ENCODE peak calls at places on chromosome 13, in eight cellular contexts. T is gastrocnemius medialis, C is esophagus squamous epithelium, Z is mammary epithelial cell, B is retinal pigment epithelial cell, Q is colonic mucosa, N is HepG2, S is MM.1S. D is an unnamed sample.

GRCh38 chr13:66425741-66426140 is 804.4 kb downstream of the PCDH9 start:
- DNase-seq in T (no peak), C (no peak), Z (no peak), B (no peak), Q (no peak), N (no peak), S (no peak), D (peak; percentile 25)

GRCh38 chr13:76667551-76667950 is 218.7 kb downstream of the KCTD12 start:
- DNase-seq in T (no peak), C (no peak), Z (peak; percentile 16), B (peak; percentile 18), Q (peak; percentile 21), N (no peak), S (peak; percentile 10), D (peak; percentile 89)

GRCh38 chr13:21734961-21735360 is 64.1 kb downstream of the FGF9 start:
- DNase-seq in T (no peak), C (no peak), Z (no peak), B (no peak), Q (no peak), N (no peak), S (no peak), D (no peak)

GRCh38 chr13:76474356-76474755 is 411.8 kb downstream of the KCTD12 start:
- DNase-seq in T (no peak), C (no peak), Z (no peak), B (no peak), Q (no peak), N (no peak), S (no peak), D (peak; percentile 41)

GRCh38 chr13:39895254-39895653 is 239.8 kb downstream of the COG6 start:
- DNase-seq in T (no peak), C (no peak), Z (no peak), B (no peak), Q (no peak), N (no peak), S (no peak), D (peak; percentile 67)

GRCh38 chr13:59425211-59425721 is 738.5 kb downstream of the DIAPH3 start:
- DNase-seq in T (no peak), C (no peak), Z (no peak), B (no peak), Q (no peak), N (no peak), S (no peak), D (peak; percentile 47)

GRCh38 chr13:26653310-26653709 is 95.8 kb downstream of the WASF3 start:
- DNase-seq in T (no peak), C (no peak), Z (peak; percentile 50), B (no peak), Q (no peak), N (no peak), S (no peak), D (peak; percentile 22)

GRCh38 chr13:42836930-42837329 is 55.5 kb downstream of the FAM216B start:
- DNase-seq in T (no peak), C (no peak), Z (no peak), B (no peak), Q (no peak), N (no peak), S (no peak), D (peak; percentile 78)

GRCh38 chr13:113110048-113110851 is 4.7 kb downstream of the F7 start:
- DNase-seq in T (no peak), C (no peak), Z (no peak), B (no peak), Q (no peak), N (no peak), S (no peak), D (no peak)

GRCh38 chr13:51457086-51457485 is 4.2 kb upstream of the INTS6 start:
- DNase-seq in T (no peak), C (no peak), Z (no peak), B (no peak), Q (no peak), N (no peak), S (no peak), D (no peak)

GRCh38 chr13:111161601-111162600 is 46.8 kb downstream of the ARHGEF7 start:
- DNase-seq in T (no peak), C (no peak), Z (no peak), B (no peak), Q (no peak), N (no peak), S (no peak), D (no peak)

GRCh38 chr13:111158136-111158805 is 43.2 kb downstream of the ARHGEF7 start:
- DNase-seq in T (no peak), C (no peak), Z (peak; percentile 35), B (no peak), Q (no peak), N (no peak), S (no peak), D (peak; percentile 25)

GRCh38 chr13:111160648-111161047 is 45.5 kb downstream of the ARHGEF7 start:
- DNase-seq in T (no peak), C (no peak), Z (no peak), B (no peak), Q (no peak), N (no peak), S (no peak), D (no peak)

GRCh38 chr13:111156421-111156820 is 41.3 kb downstream of the ARHGEF7 start:
- DNase-seq in T (no peak), C (no peak), Z (no peak), B (no peak), Q (no peak), N (no peak), S (no peak), D (peak; percentile 4)

DNA sequence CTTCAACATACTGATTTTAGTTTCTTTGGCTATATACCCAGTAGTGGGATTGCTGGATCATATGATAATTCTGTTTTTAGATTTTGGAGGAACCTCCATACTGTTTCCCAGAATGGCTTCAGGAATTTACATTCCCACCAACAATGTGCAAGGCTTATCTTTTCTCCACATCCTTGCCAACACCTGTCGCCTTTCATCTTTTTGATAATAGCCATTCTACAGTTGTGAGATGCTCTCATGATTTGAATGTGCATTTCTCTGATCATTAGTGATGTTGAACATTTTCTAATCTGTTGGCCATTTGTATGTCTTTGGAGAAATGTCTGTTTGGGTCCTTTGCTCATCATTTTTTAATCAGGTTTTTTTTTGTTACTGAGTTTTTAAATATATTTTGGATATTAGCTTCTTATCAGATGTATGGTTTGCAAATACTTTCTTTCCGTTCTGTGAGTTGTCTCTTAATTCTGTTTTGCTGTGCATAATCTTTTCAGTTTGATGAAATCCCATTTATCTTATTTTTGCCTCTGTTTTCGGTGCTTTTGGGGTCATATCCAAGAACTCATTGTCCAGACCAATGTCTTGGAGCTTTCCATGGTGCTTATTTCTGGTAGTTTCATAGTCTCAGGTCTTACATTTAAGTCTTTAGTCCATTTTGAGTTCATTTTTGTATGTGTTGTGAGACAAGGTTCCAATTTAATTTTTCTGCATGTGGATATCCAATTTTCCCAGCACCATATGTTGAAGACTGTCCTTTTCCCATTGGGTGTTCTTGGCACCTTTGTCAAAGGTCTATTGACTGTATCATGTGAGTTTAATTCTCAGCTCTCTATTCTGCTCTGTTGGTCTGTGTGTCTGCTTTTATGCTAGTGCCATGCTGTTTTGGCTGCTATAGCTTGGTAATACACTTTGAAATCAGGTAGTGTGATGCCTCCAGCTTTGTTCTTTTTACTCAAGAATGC is 44.5 kb downstream of the ARHGEF7 start:
- DNase-seq in T (no peak), C (no peak), Z (no peak), B (no peak), Q (no peak), N (no peak), S (no peak), D (no peak)
- H3K4me3 ChIP-seq in T (no peak overlapping the region), C (no peak overlapping the region), Z (no peak overlapping the region), B (no peak overlapping the region), Q (no peak overlapping the region), N (no peak overlapping the region), S (no peak overlapping the region), D (no peak overlapping the region)

GRCh38 chr13:24709186-24709913 is 29.1 kb downstream of the ATP12A start:
- DNase-seq in T (no peak), C (no peak), Z (no peak), B (no peak), Q (no peak), N (no peak), S (peak; percentile 36), D (no peak)
- TF ChIP-seq CTCF in T (no peak), C (no peak), Z (no peak), B (no peak), Q (no peak), N (no peak), S (no peak), D (no peak)

GRCh38 chr13:45783346-45784043 is 68.1 kb downstream of the SIAH3 start:
- DNase-seq in T (no peak), C (no peak), Z (no peak), B (no peak), Q (no peak), N (no peak), S (no peak), D (no peak)

GRCh38 chr13:45778897-45779296 is 72.7 kb downstream of the SIAH3 start:
- DNase-seq in T (no peak), C (no peak), Z (no peak), B (no peak), Q (no peak), N (no peak), S (no peak), D (no peak)

GRCh38 chr13:45782327-45783045 is 69.1 kb downstream of the SIAH3 start:
- DNase-seq in T (no peak), C (no peak), Z (no peak), B (no peak), Q (no peak), N (no peak), S (no peak), D (no peak)

GRCh38 chr13:45779901-45780300 is 71.7 kb downstream of the SIAH3 start:
- DNase-seq in T (no peak), C (no peak), Z (no peak), B (no peak), Q (no peak), N (no peak), S (no peak), D (no peak)

GRCh38 chr13:45781553-45782326 is 69.8 kb downstream of the SIAH3 start:
- DNase-seq in T (peak; percentile 31), C (no peak), Z (peak; percentile 31), B (peak; percentile 76), Q (peak; percentile 44), N (no peak), S (no peak), D (peak; percentile 3)
- H3K4me3 ChIP-seq in T (peak overlapping the region; percentile 22), C (no peak overlapping the region), Z (no peak overlapping the region), B (no peak overlapping the region), Q (no peak overlapping the region), N (no peak overlapping the region), S (no peak overlapping the region), D (no peak overlapping the region)

GRCh38 chr13:111213964-111214726 is 99.0 kb downstream of the ARHGEF7 start:
- DNase-seq in T (peak; percentile 60), C (no peak), Z (no peak), B (no peak), Q (no peak), N (no peak), S (no peak), D (no peak)

GRCh38 chr13:111215081-111216047 is 100.3 kb downstream of the ARHGEF7 start:
- DNase-seq in T (peak; percentile 80), C (no peak), Z (no peak), B (no peak), Q (no peak), N (no peak), S (no peak), D (no peak)

GRCh38 chr13:111219306-111219705 is 101.1 kb upstream of the TEX29 start:
- DNase-seq in T (no peak), C (no peak), Z (peak; percentile 12), B (no peak), Q (no peak), N (no peak), S (no peak), D (peak; percentile 73)

GRCh38 chr13:111217661-111218060 is 102.6 kb downstream of the ARHGEF7 start:
- DNase-seq in T (no peak), C (no peak), Z (no peak), B (no peak), Q (no peak), N (no peak), S (no peak), D (no peak)

GRCh38 chr13:111216166-111216960 is 101.3 kb downstream of the ARHGEF7 start:
- DNase-seq in T (peak; percentile 73), C (no peak), Z (no peak), B (no peak), Q (peak; percentile 33), N (peak; percentile 29), S (no peak), D (peak; percentile 45)
- TF ChIP-seq CTCF in T (peak; percentile 71), C (peak; percentile 38), Z (peak; percentile 36), B (peak; percentile 63), Q (no peak), N (peak; percentile 81), S (peak; percentile 41), D (peak; percentile 44)

D was measured in fibroblast of pulmonary artery.